ENCODE peak calls at places on chromosomes 11 and 22, in four cellular contexts. R is upper lobe of right lung; S is fibroblast of pulmonary artery; T is CD8-positive, alpha-beta T cell. M is an unnamed sample.

GRCh38 chr11:104490182-104490581 is 326.2 kb upstream of the PDGFD start:
- DNase-seq in R (no peak), S (no peak), T (no peak), M (no peak)

GRCh38 chr22:44345872-44346271 is 33.1 kb upstream of the SHISAL1 start:
- DNase-seq in S (no peak), R (no peak), T (no peak), M (no peak)

GRCh38 chr11:76268498-76268897 is 62.2 kb upstream of the WNT11 start:
- DNase-seq in S (no peak), R (no peak), T (no peak), M (no peak)

GRCh38 chr11:132405728-132406127 is 1035.3 kb downstream of the NTM start:
- DNase-seq in R (no peak), S (no peak), T (no peak), M (no peak)

GRCh38 chr11:15865212-15865987 is 490.9 kb downstream of the SOX6 start:
- DNase-seq in T (no peak), R (no peak), S (no peak), M (no peak)

GRCh38 chr11:119295178-119295577 is 21.8 kb downstream of the MCAM start:
- DNase-seq in S (peak), T (no peak), R (no peak), M (no peak)

GRCh38 chr11:120900642-120901041 is 123.3 kb upstream of the TBCEL start:
- DNase-seq in T (no peak), R (no peak), S (no peak), M (no peak)

GRCh38 chr22:21000987-21001600 is 824 bp downstream of the THAP7 start:
- DNase-seq in R (no peak), T (no peak), S (no peak), M (no peak)

GRCh38 chr22:44648821-44649566 is 53.0 kb upstream of the PRR5 start:
- DNase-seq in T (no peak), S (peak), R (peak), M (no peak)

GRCh38 chr11:126736682-126737404 is 263.7 kb downstream of the KIRREL3 start:
- DNase-seq in T (no peak), R (no peak), S (no peak), M (no peak)

GRCh38 chr22:36303115-36303467 is 50.2 kb downstream of the APOL1 start:
- DNase-seq in S (no peak), T (no peak), R (no peak), M (no peak)

GRCh38 chr22:17562906-17563870 is at the start of gene SLC25A18:
- DNase-seq in T (no peak), S (peak), R (no peak), M (no peak)

GRCh38 chr22:48517039-48518030 is 1310.3 kb downstream of the BRD1 start:
- DNase-seq in S (no peak), T (no peak), R (no peak), M (no peak)

GRCh38 chr11:704799-705645 is 1.0 kb upstream of the EPS8L2 start:
- DNase-seq in T (no peak), S (no peak), R (peak), M (no peak)

GRCh38 chr11:76808158-76808557 is 25.0 kb downstream of the TSKU start:
- DNase-seq in S (no peak), T (no peak), R (no peak), M (no peak)

GRCh38 chr11:9053631-9054030 is 37.8 kb downstream of the SCUBE2 start:
- DNase-seq in S (peak), T (no peak), R (no peak), M (no peak)

GRCh38 chr11:110366234-110366633 is 63.5 kb upstream of the FDX1 start:
- DNase-seq in T (no peak), R (peak), S (peak), M (no peak)

GRCh38 chr22:50191041-50191740 is 5.5 kb downstream of the TRABD start:
- DNase-seq in S (no peak), T (peak), R (no peak), M (peak)

GRCh38 chr22:50189184-50189848 is 3.6 kb downstream of the TRABD start:
- DNase-seq in S (no peak), R (no peak), T (no peak), M (no peak)

GRCh38 chr22:50192056-50192824 is 6.5 kb downstream of the TRABD start:
- DNase-seq in T (no peak), S (no peak), R (no peak), M (no peak)

GRCh38 chr22:50189849-50190181 is 4.1 kb downstream of the TRABD start:
- DNase-seq in R (no peak), S (no peak), T (no peak), M (no peak)

GRCh38 chr22:50190182-50190951 is 4.7 kb downstream of the TRABD start:
- DNase-seq in S (peak), R (peak), T (peak), M (peak)
- TF ChIP-seq CTCF in S (peak), R (peak), T (peak), M (peak)

GRCh38 chr11:43360361-43361032 is 1.8 kb downstream of the TTC17 start:
- DNase-seq in R (no peak), T (no peak), S (peak), M (no peak)
- H3K4me3 ChIP-seq in R (peak), T (no peak), S (peak), M (peak)

GRCh38 chr22:39230261-39231196 is 14.3 kb downstream of the PDGFB start:
- DNase-seq in T (no peak), S (no peak), R (no peak), M (no peak)
- TF ChIP-seq CTCF in T (no peak), S (no peak), R (no peak), M (no peak)

DNA sequence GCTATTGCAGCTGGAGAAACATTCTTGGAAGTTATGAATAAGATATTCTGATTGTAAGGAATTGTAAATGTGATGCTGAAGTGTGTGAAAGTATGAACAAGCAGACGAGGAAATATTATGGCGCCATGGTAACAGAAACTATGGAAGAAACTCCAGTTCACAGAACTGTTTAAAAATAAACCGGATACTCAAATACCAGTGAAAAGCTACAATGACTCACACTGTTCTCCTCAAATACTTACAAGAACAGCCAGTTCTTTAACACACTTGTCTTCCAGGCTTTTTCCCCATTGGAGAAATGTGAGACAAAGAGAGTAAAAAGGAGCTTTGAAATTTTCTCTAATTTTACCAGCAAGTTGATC is 76.7 kb upstream of the ARFGAP3 start:
- DNase-seq in T (no peak), S (peak), R (no peak), M (no peak)
- H3K4me3 ChIP-seq in T (no peak), S (peak), R (no peak), M (no peak)

DNA sequence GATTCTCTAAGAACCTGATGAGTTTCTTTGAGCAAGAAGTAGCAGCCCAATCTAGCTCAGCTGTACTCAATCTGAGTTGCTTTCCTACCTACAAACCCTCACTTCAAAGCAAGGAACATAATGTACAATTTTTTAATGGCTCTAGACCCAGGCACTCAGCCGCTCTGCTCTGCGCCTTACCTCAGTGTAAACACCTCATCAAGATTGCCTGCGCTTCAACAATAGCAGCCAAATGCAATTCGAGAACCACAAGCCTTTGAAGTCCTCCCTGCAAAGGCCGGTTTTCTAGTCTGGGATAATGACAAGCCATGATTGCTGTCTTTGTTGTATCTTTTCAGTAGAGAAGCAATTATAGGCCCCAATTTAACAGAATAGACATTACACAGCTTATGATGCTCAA is 38.0 kb downstream of the JHY start:
- DNase-seq in T (no peak), S (no peak), R (no peak), M (no peak)
- TF ChIP-seq CTCF in T (no peak), S (no peak), R (no peak), M (no peak)

M was measured in GM12864.